ENCODE peak calls at places on chromosomes 6 and 20, in five cellular contexts. One of them, this sample, is unnamed.

GRCh38 chr6:70956451-70957283 is at the start of gene B3GAT2:
- DNase-seq in A549: peak
- DNase-seq in HepG2: no peak
- DNase-seq in GM12878: no peak
- DNase-seq in K562: no peak
- DNase-seq in this sample: peak

GRCh38 chr6:21229061-21229460 is 364.5 kb upstream of the SOX4 start:
- DNase-seq in A549: no peak
- DNase-seq in HepG2: no peak
- DNase-seq in GM12878: no peak
- DNase-seq in K562: no peak
- DNase-seq in this sample: no peak

GRCh38 chr20:10637062-10637559 is 36.7 kb downstream of the JAG1 start:
- DNase-seq in A549: no peak
- DNase-seq in HepG2: no peak
- DNase-seq in GM12878: no peak
- DNase-seq in K562: no peak
- DNase-seq in this sample: no peak

GRCh38 chr6:108736832-108737231 is 111.4 kb upstream of the ARMC2 start:
- DNase-seq in A549: peak
- DNase-seq in HepG2: peak
- DNase-seq in GM12878: no peak
- DNase-seq in K562: peak
- DNase-seq in this sample: peak

GRCh38 chr6:77030929-77031674 is 432.2 kb downstream of the HTR1B start:
- DNase-seq in A549: no peak
- DNase-seq in HepG2: no peak
- DNase-seq in GM12878: no peak
- DNase-seq in K562: no peak
- DNase-seq in this sample: no peak

GRCh38 chr6:34074064-34074739 is 71.7 kb downstream of the GRM4 start:
- DNase-seq in A549: no peak
- DNase-seq in HepG2: no peak
- DNase-seq in GM12878: no peak
- DNase-seq in K562: no peak
- DNase-seq in this sample: peak

GRCh38 chr6:13591205-13591921 is 17.0 kb downstream of the SIRT5 start:
- DNase-seq in A549: no peak
- DNase-seq in HepG2: no peak
- DNase-seq in GM12878: no peak
- DNase-seq in K562: no peak
- DNase-seq in this sample: no peak

GRCh38 chr20:62148908-62149314 is 5.3 kb downstream of the SS18L1 start:
- DNase-seq in A549: no peak
- DNase-seq in HepG2: peak
- DNase-seq in GM12878: no peak
- DNase-seq in K562: no peak
- DNase-seq in this sample: no peak

GRCh38 chr6:111423055-111423633 is 59.9 kb downstream of the REV3L start:
- DNase-seq in A549: no peak
- DNase-seq in HepG2: no peak
- DNase-seq in GM12878: no peak
- DNase-seq in K562: no peak
- DNase-seq in this sample: no peak

GRCh38 chr20:9467995-9468394 is 46.4 kb upstream of the LAMP5 start:
- DNase-seq in A549: peak
- DNase-seq in HepG2: peak
- DNase-seq in GM12878: no peak
- DNase-seq in K562: peak
- DNase-seq in this sample: peak

GRCh38 chr6:52929321-52930164 is 20.0 kb upstream of the GSTA3 start:
- DNase-seq in A549: peak
- DNase-seq in HepG2: peak
- DNase-seq in GM12878: no peak
- DNase-seq in K562: peak
- DNase-seq in this sample: no peak

GRCh38 chr6:5582758-5583157 is 321.4 kb downstream of the FARS2 start:
- DNase-seq in A549: no peak
- DNase-seq in HepG2: no peak
- DNase-seq in GM12878: no peak
- DNase-seq in K562: no peak
- DNase-seq in this sample: no peak

GRCh38 chr6:17093692-17094091 is 8.2 kb upstream of the STMND1 start:
- DNase-seq in A549: no peak
- DNase-seq in HepG2: no peak
- DNase-seq in GM12878: no peak
- DNase-seq in K562: peak
- DNase-seq in this sample: peak

GRCh38 chr6:73234732-73235131 is 9.4 kb upstream of the KHDC1L start:
- DNase-seq in A549: peak
- DNase-seq in HepG2: no peak
- DNase-seq in GM12878: no peak
- DNase-seq in K562: no peak
- DNase-seq in this sample: no peak

GRCh38 chr20:50921055-50921454 is 10.2 kb downstream of the ADNP start:
- DNase-seq in A549: peak
- DNase-seq in HepG2: no peak
- DNase-seq in GM12878: no peak
- DNase-seq in K562: no peak
- DNase-seq in this sample: no peak

GRCh38 chr6:121055572-121056163 is 278.6 kb downstream of the TBC1D32 start:
- DNase-seq in A549: peak
- DNase-seq in HepG2: peak
- DNase-seq in GM12878: peak
- DNase-seq in K562: peak
- DNase-seq in this sample: peak

GRCh38 chr6:101663099-101663498 is 269.6 kb downstream of the GRIK2 start:
- DNase-seq in A549: no peak
- DNase-seq in HepG2: no peak
- DNase-seq in GM12878: no peak
- DNase-seq in K562: no peak
- DNase-seq in this sample: no peak

GRCh38 chr20:9235518-9235917 is 166.6 kb downstream of the PLCB4 start:
- DNase-seq in A549: peak
- DNase-seq in HepG2: no peak
- DNase-seq in GM12878: no peak
- DNase-seq in K562: no peak
- DNase-seq in this sample: no peak

GRCh38 chr6:158038291-158039177 is 56.9 kb downstream of the SYNJ2 start:
- DNase-seq in A549: no peak
- DNase-seq in HepG2: no peak
- DNase-seq in GM12878: no peak
- DNase-seq in K562: no peak
- DNase-seq in this sample: no peak

GRCh38 chr20:25056601-25057233 is 1.2 kb downstream of the ACSS1 start:
- DNase-seq in A549: no peak
- DNase-seq in HepG2: no peak
- DNase-seq in GM12878: no peak
- DNase-seq in K562: no peak
- DNase-seq in this sample: no peak
- TF ChIP-seq JUNB in A549: no peak
- TF ChIP-seq JUNB in HepG2: no peak
- TF ChIP-seq JUNB in GM12878: no peak
- TF ChIP-seq JUNB in K562: no peak
- TF ChIP-seq JUNB in this sample: no peak

GRCh38 chr6:28443112-28443773 is at the start of gene ZSCAN23:
- DNase-seq in A549: no peak
- DNase-seq in HepG2: peak
- DNase-seq in GM12878: peak
- DNase-seq in K562: peak
- DNase-seq in this sample: peak

GRCh38 chr6:28446818-28447511 is 3.7 kb upstream of the ZSCAN23 start:
- DNase-seq in A549: no peak
- DNase-seq in HepG2: no peak
- DNase-seq in GM12878: no peak
- DNase-seq in K562: no peak
- DNase-seq in this sample: peak

DNA sequence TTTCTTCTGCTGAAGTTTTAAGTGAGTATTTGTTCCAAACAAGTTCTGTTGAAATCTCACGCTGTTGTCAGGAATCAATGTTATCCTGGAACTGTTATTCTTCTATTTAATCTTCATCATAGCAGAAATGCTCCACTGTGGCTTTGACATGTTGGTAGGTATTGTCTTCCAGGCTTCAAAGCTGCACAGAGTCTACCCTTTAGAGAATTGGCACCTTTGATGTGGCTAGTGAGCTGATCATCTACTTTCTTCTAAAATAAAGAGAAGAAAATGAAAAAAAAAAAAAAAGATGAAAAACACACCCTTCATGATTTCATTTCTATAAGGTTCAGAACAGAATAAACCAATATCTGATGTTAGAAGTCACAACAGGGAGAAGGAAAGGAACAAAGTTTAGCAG is 5.8 kb upstream of the ZSCAN23 start:
- DNase-seq in A549: no peak
- DNase-seq in HepG2: no peak
- DNase-seq in GM12878: no peak
- DNase-seq in K562: no peak
- DNase-seq in this sample: no peak
- TF ChIP-seq JUNB in A549: no peak
- TF ChIP-seq JUNB in HepG2: no peak
- TF ChIP-seq JUNB in GM12878: no peak
- TF ChIP-seq JUNB in K562: no peak
- TF ChIP-seq JUNB in this sample: no peak

DNA sequence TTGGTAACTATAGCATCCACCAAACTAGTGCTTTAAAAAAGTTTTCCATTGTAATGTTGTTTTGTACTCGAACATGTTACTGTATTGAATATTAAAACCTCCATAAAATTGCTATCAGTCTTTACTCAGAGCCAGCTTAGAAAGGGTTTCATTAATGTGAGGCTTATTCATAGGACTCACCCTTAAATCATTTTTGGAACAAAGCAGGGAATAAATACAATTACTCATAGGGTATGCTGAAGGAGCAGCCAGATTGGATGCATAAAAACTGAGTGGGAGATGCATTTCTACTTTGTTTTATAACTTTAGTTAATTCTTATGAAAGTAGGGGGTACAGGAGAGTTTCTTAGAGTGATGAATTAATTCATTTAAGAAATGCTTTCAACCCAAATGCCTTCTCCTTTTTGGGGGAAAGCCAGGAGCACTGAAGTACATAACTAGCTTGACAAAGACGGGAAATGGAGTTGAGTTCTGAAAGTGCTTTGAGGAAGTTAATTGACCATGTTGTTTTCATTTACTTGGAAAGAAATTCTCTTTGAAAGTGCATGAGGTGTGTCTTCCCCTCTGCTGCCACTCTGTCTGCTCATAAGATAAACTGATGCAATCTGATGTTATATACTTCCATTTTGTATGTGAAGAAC is 90.3 kb downstream of the RNF144B start:
- DNase-seq in A549: no peak
- DNase-seq in HepG2: no peak
- DNase-seq in GM12878: no peak
- DNase-seq in K562: no peak
- DNase-seq in this sample: no peak
- TF ChIP-seq JUNB in A549: no peak
- TF ChIP-seq JUNB in HepG2: no peak
- TF ChIP-seq JUNB in GM12878: no peak
- TF ChIP-seq JUNB in K562: no peak
- TF ChIP-seq JUNB in this sample: no peak

GRCh38 chr20:20412750-20413149 is 44.8 kb downstream of the INSM1 start:
- DNase-seq in A549: no peak
- DNase-seq in HepG2: no peak
- DNase-seq in GM12878: no peak
- DNase-seq in K562: no peak
- DNase-seq in this sample: no peak
- TF ChIP-seq JUNB in A549: no peak
- TF ChIP-seq JUNB in HepG2: no peak
- TF ChIP-seq JUNB in GM12878: no peak
- TF ChIP-seq JUNB in K562: no peak
- TF ChIP-seq JUNB in this sample: no peak

DNA sequence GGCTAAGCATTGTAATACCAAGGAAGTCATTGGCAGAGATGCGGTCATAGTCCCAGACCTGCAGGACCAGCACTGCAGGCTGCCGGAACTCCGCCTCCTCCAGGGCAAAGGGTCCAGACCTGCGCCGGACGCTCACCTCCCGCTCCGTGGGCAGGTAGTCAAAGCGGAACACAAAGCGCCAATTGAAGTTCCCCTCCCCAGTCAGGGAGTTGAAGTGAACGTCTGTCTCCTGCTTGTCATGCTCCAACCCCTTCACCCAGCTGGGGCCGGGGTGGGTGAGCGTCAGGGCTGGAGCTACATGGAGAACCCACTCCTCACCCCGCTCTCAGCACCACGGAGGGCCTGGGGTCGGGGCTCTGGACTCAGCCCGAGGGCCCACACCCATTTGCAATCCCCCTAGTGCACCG is 18.2 kb downstream of the ERGIC3 start:
- DNase-seq in A549: no peak
- DNase-seq in HepG2: no peak
- DNase-seq in GM12878: no peak
- DNase-seq in K562: no peak
- DNase-seq in this sample: peak
- TF ChIP-seq JUNB in A549: no peak
- TF ChIP-seq JUNB in HepG2: no peak
- TF ChIP-seq JUNB in GM12878: no peak
- TF ChIP-seq JUNB in K562: no peak
- TF ChIP-seq JUNB in this sample: no peak

DNA sequence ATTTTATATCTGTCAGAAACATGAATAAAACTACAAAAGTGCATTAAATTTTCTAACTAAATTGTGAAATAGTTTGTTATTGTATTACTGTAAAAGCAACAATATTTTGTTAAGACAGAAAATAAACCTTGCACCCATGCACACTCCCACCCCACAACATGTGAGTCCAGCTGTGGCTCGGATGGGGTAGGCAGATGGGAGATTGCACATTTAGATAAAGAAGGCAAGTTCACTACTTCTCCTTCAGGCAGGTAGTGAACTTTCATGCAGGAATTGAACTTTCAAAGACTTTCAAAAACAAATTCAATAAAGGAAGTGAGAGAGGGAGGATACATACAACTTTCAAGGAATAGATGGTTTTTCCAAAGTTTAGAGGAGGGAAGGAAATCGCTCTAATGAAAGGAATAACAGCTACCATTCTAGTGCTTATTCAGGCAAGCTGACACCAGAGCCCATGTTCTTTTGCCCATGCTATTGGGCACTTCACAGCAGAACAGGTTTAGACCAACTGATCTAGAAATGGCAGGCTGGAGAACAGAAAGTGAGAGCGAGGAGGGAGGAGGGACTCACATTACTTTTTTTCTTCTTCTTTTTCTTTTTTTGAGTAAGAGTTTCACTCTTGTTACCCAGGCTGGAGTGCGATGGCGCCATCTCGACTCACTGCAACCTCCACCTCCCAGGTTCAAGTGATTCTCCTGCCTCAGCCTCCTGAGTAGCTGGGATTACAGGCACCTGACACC is 28.5 kb downstream of the SF3B5 start:
- DNase-seq in A549: no peak
- DNase-seq in HepG2: no peak
- DNase-seq in GM12878: peak
- DNase-seq in K562: no peak
- DNase-seq in this sample: no peak
- TF ChIP-seq JUNB in A549: no peak
- TF ChIP-seq JUNB in HepG2: no peak
- TF ChIP-seq JUNB in GM12878: peak
- TF ChIP-seq JUNB in K562: no peak
- TF ChIP-seq JUNB in this sample: no peak

GRCh38 chr20:1632228-1632577 is 12.4 kb upstream of the SIRPB1 start:
- DNase-seq in A549: no peak
- DNase-seq in HepG2: no peak
- DNase-seq in GM12878: no peak
- DNase-seq in K562: no peak
- DNase-seq in this sample: no peak
- TF ChIP-seq JUNB in A549: no peak
- TF ChIP-seq JUNB in HepG2: no peak
- TF ChIP-seq JUNB in GM12878: peak
- TF ChIP-seq JUNB in K562: no peak
- TF ChIP-seq JUNB in this sample: no peak

This sample was measured in GM23338.